ENCODE peak calls at places on chromosomes 3 and 15, in six cellular contexts. O is HepG2, U is GM23338, E is fibroblast of lung, P is HCT116, Y is MM.1S. G is an unnamed sample.

GRCh38 chr3:194312743-194313281 is 38.3 kb downstream of the CPN2 start:
- DNase-seq in P (no peak), E (peak), Y (no peak), O (peak), U (peak), G (peak)

GRCh38 chr3:127747751-127748521 is 74.4 kb downstream of the MGLL start:
- DNase-seq in U (no peak), O (no peak), P (no peak), E (peak), Y (no peak), G (peak)

GRCh38 chr3:55795296-55795695 is 308.2 kb upstream of the WNT5A start:
- DNase-seq in O (no peak), P (no peak), U (no peak), E (no peak), Y (no peak), G (peak)

GRCh38 chr15:50911001-50911400 is 2.5 kb downstream of the AP4E1 start:
- DNase-seq in Y (no peak), E (peak), O (no peak), P (no peak), U (no peak), G (no peak)

GRCh38 chr3:140579260-140579659 is 98.6 kb upstream of the TRIM42 start:
- DNase-seq in Y (no peak), E (no peak), P (no peak), U (no peak), O (no peak), G (no peak)

GRCh38 chr3:184737641-184738518 is 26.0 kb upstream of the MAGEF1 start:
- DNase-seq in U (no peak), Y (no peak), P (no peak), O (no peak), E (peak), G (peak)

GRCh38 chr15:63490345-63491034 is 13.9 kb upstream of the USP3 start:
- DNase-seq in O (no peak), P (no peak), U (no peak), Y (no peak), E (no peak), G (no peak)

GRCh38 chr3:194691481-194692281 is 6.0 kb downstream of the FAM43A start:
- DNase-seq in E (no peak), P (no peak), U (no peak), O (no peak), Y (no peak), G (no peak)

GRCh38 chr3:100226712-100227429 is 33.9 kb upstream of the TBC1D23 start:
- DNase-seq in O (no peak), P (no peak), Y (no peak), E (peak), U (no peak), G (peak)

GRCh38 chr15:84915011-84915958 is 30.8 kb downstream of the SLC28A1 start:
- DNase-seq in O (peak), Y (peak), U (peak), P (peak), E (peak), G (peak)

GRCh38 chr3:175208316-175208715 is 349.2 kb downstream of the NAALADL2 start:
- DNase-seq in Y (no peak), O (no peak), P (no peak), U (no peak), E (peak), G (no peak)

GRCh38 chr3:49406571-49407565 is 4.9 kb downstream of the RHOA start:
- DNase-seq in P (no peak), E (no peak), U (no peak), O (no peak), Y (no peak), G (no peak)

DNA sequence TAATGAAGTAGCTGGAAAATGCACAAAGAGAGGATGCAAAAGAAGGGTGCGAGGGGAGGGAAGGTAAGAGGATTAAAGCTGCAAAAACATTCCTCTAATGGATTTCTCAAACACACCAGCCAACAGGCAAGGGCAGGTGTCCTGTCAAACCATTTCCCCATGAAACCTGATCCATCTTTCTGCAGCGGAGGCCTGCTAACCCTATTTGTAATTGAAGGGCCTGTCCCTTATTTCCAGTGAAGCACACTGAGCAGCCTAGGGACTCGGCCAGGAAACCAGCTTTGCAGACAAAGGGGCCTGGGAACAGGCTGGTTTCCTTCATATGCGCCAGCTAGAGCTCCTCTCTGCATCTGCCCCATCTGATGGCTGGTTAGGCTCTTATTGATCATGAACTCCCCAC is 52.9 kb downstream of the BOC start:
- DNase-seq in E (no peak), U (peak), O (no peak), P (no peak), Y (no peak), G (no peak)
- TF ChIP-seq EZH2 in E (no peak), U (no peak), O (no peak), P (no peak), Y (no peak), G (no peak)

DNA sequence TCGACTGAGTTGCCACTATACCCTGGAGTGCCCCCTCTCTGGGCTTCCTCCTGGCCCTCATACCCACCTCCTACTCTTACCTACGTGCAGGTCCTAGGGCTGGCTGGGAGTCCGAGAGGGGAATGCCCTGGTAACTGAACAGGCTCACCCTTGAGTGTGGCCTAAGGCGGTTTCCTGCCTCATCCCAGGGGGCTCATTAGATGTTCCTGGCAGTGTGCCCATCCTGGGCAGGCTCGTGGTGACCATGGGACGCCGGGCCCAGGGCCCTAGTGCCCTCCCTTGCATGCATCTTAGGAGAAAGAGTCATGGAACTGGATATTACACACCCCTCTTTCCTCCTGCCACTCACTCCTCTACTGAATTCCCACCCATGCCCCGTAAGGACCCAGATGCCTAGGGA is 2.8 kb downstream of the SEMA4B start:
- DNase-seq in Y (no peak), O (no peak), E (no peak), P (no peak), U (no peak), G (no peak)
- H3K4me2 ChIP-seq in Y (no peak), O (no peak), E (no peak), P (peak), U (no peak), G (peak)

GRCh38 chr3:42214565-42215283 is 51.3 kb downstream of the CCK start:
- DNase-seq in Y (peak), E (peak), P (no peak), U (no peak), O (no peak), G (no peak)
- TF ChIP-seq CTCF in Y (peak), E (no peak), P (no peak), U (no peak), O (no peak), G (no peak)

DNA sequence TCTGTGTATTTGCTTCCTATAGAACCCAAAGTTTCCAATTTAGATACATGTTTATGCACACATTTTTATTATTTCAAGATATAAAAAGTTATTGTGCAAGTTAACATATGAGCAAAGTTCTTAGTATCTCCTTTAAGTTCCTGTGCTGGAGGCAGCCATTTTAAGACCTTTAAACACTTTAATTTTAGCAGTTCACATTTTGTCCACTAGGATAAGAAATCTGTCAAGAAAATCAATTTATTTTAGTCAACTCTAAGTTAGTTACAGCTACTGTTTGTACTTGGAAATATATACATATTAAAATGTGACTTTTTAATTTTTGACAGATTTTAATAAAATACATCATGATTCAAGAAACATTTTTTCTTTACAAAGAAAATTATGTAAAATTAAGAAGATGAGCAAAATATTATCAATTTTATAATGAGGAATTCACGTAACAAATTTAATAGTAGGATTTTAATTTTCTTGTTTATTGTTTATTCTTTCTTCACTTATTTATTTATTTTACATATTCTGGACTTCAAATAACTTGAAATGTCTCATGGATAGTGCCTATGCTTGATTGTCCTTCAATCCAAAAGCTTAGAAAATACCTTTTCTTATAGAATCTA is 402.6 kb upstream of the GBE1 start:
- DNase-seq in P (peak), O (no peak), Y (peak), E (peak), U (peak), G (no peak)
- TF ChIP-seq EZH2 in P (no peak), O (no peak), Y (no peak), E (no peak), U (no peak), G (no peak)

GRCh38 chr15:33009026-33009425 is 185.5 kb downstream of the FMN1 start:
- DNase-seq in Y (no peak), U (no peak), E (no peak), P (no peak), O (no peak), G (no peak)
- H3K4me2 ChIP-seq in Y (peak), U (peak), E (no peak), P (no peak), O (no peak), G (no peak)

GRCh38 chr3:179098388-179099077 is 26.9 kb upstream of the ZMAT3 start:
- DNase-seq in P (no peak), U (no peak), E (peak), O (no peak), Y (no peak), G (peak)
- TF ChIP-seq CTCF in P (peak), U (no peak), E (peak), O (no peak), Y (no peak), G (peak)

G was measured in hepatocyte.